ENCODE peak calls at places on chromosomes 3 and 15, in nine cellular contexts. H is heart left ventricle, N is body of pancreas, W is erythroblast, I is spleen, X is A549, A is gastrocnemius medialis, T is HepG2, V is prostate gland. E is an unnamed sample.

GRCh38 chr15:40921949-40922607 is 7.1 kb upstream of the DLL4 start:
- DNase-seq in H (no peak), N (no peak), W (no peak), I (no peak), X (no peak), A (no peak), T (no peak), V (no peak), E (no peak)

GRCh38 chr3:100261481-100261903 is 700 bp downstream of the TBC1D23 start:
- DNase-seq in H (no peak), N (no peak), W (peak; percentile 78), I (no peak), X (no peak), A (no peak), T (peak; percentile 43), V (no peak), E (no peak)

GRCh38 chr3:177753498-177754155 is 556.3 kb upstream of the TBL1XR1 start:
- DNase-seq in H (peak; percentile 73), N (peak; percentile 22), W (no peak), I (peak; percentile 79), X (no peak), A (no peak), T (no peak), V (no peak), E (peak; percentile 20)

GRCh38 chr15:93467327-93467726 is 378.3 kb upstream of the RGMA start:
- DNase-seq in H (peak; percentile 75), N (peak; percentile 56), W (no peak), I (no peak), X (no peak), A (peak; percentile 96), T (no peak), V (no peak), E (peak; percentile 41)

GRCh38 chr15:64854041-64854440 is 12.3 kb downstream of the PLEKHO2 start:
- DNase-seq in H (no peak), N (no peak), W (no peak), I (no peak), X (no peak), A (no peak), T (no peak), V (no peak), E (no peak)

GRCh38 chr15:47717036-47717611 is at the start of gene SEMA6D:
- DNase-seq in H (peak; percentile 89), N (peak; percentile 80), W (no peak), I (peak; percentile 77), X (peak; percentile 15), A (peak; percentile 79), T (peak; percentile 4), V (peak; percentile 79), E (peak; percentile 64)

GRCh38 chr3:80014576-80014975 is 246.8 kb upstream of the ROBO1 start:
- DNase-seq in H (no peak), N (no peak), W (no peak), I (no peak), X (no peak), A (no peak), T (no peak), V (no peak), E (no peak)

GRCh38 chr3:141795719-141796435 is 32.7 kb downstream of the GRK7 start:
- DNase-seq in H (no peak), N (peak; percentile 57), W (peak; percentile 74), I (peak; percentile 80), X (no peak), A (peak; percentile 19), T (no peak), V (peak; percentile 13), E (peak; percentile 36)

GRCh38 chr3:185688808-185689207 is 102.7 kb downstream of the SENP2 start:
- DNase-seq in H (no peak), N (peak; percentile 31), W (no peak), I (no peak), X (peak; percentile 84), A (no peak), T (peak; percentile 35), V (no peak), E (no peak)

GRCh38 chr3:149479621-149480325 is 5.3 kb downstream of the TM4SF4 start:
- DNase-seq in H (no peak), N (no peak), W (no peak), I (no peak), X (no peak), A (no peak), T (no peak), V (no peak), E (no peak)

GRCh38 chr15:41716864-41717263 is 56.7 kb downstream of the MGA start:
- DNase-seq in H (no peak), N (no peak), W (no peak), I (no peak), X (no peak), A (no peak), T (no peak), V (no peak), E (no peak)

GRCh38 chr3:104080228-104080627 is 1286.5 kb upstream of the ALCAM start:
- DNase-seq in H (no peak), N (no peak), W (no peak), I (no peak), X (no peak), A (no peak), T (no peak), V (no peak), E (no peak)

GRCh38 chr15:49855917-49856637 is 235.2 kb downstream of the DTWD1 start:
- DNase-seq in H (no peak), N (peak; percentile 20), W (no peak), I (no peak), X (no peak), A (no peak), T (no peak), V (no peak), E (peak; percentile 22)

GRCh38 chr3:13119471-13120220 is 46.4 kb upstream of the IQSEC1 start:
- DNase-seq in H (no peak), N (no peak), W (no peak), I (peak; percentile 52), X (no peak), A (no peak), T (no peak), V (no peak), E (no peak)

GRCh38 chr3:36060950-36061349 is 319.4 kb upstream of the STAC start:
- DNase-seq in H (no peak), N (no peak), W (no peak), I (no peak), X (peak; percentile 1), A (no peak), T (no peak), V (no peak), E (no peak)

GRCh38 chr3:122247087-122247824 is 63.8 kb downstream of the CASR start:
- DNase-seq in H (no peak), N (peak; percentile 39), W (no peak), I (peak; percentile 78), X (no peak), A (no peak), T (no peak), V (no peak), E (no peak)

DNA sequence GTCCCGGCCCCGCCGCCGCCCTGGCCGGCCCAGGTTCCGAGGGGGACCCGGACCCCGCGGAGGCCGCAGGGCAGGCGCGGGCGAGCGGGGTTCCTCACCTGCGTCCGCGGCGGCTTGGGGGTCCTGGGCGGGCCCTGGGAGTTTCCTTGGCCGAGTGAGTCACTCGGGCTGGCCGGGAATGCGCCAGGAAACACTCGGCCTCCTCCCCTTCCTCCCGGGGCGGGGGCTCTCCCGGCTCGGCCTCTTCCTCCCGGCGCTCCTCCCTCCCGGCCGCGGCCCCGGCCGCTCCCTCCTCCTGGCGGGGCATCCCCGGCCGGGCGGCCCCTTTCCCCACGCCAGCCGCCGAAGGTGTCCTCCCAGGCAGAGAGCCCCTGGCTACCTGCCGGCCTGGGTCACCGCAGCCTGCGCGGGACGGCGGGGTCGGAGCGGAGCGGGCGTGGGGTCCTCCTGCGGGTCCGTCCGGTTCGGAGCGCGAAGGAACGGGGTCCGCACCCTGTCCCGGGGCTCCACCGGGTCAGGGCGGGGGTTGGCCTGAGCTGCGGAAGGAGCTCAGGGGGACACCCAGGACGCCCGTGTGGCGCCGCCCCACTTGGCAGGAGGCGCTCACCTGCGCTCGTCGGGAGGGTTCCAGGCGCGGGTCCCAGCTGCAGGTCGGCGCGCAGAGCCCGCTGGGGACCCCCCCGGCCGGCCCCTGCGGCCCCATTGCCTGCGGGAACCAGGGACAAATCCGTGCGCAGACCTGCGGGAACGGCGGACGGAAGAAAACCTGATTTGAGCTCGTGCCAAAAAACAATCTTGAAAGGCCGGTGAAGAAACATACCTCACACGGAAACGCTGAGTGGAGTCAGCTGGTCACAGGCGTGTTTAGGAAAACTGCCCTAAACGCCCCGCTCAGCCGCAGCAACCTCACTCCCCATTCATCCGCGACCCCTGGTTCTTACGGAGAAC is at the start of gene CYFIP1:
- DNase-seq in H (peak; percentile 93), N (peak; percentile 92), W (no peak), I (peak; percentile 88), X (peak; percentile 96), A (peak; percentile 62), T (peak; percentile 68), V (peak; percentile 81), E (peak; percentile 66)
- TF ChIP-seq POLR2A in H (no peak), N (peak; percentile 78), W (no peak), I (no peak), X (peak; percentile 74), A (peak; percentile 54), T (peak; percentile 59), V (peak; percentile 44), E (peak; percentile 51)

GRCh38 chr3:188152660-188153497 is 1.1 kb upstream of the LPP start:
- DNase-seq in H (peak; percentile 63), N (peak; percentile 51), W (no peak), I (peak; percentile 82), X (peak; percentile 16), A (peak; percentile 60), T (no peak), V (peak; percentile 80), E (peak; percentile 23)
- TF ChIP-seq POLR2A in H (no peak), N (no peak), W (no peak), I (no peak), X (no peak), A (peak; percentile 30), T (no peak), V (no peak), E (no peak)

GRCh38 chr3:52301042-52301441 is 13.4 kb downstream of the GLYCTK start:
- DNase-seq in H (peak; percentile 20), N (no peak), W (no peak), I (no peak), X (no peak), A (no peak), T (no peak), V (no peak), E (no peak)
- TF ChIP-seq POLR2A in H (no peak), N (no peak), W (no peak), I (no peak), X (no peak), A (no peak), T (no peak), V (no peak), E (no peak)

GRCh38 chr3:17982211-17982880 is 239.9 kb upstream of the TBC1D5 start:
- DNase-seq in H (no peak), N (no peak), W (no peak), I (no peak), X (no peak), A (no peak), T (no peak), V (no peak), E (no peak)
- TF ChIP-seq POLR2A in H (no peak), N (no peak), W (no peak), I (no peak), X (no peak), A (no peak), T (no peak), V (no peak), E (no peak)

GRCh38 chr15:44738340-44738984 is 2.1 kb downstream of the TRIM69 start:
- DNase-seq in H (no peak), N (no peak), W (peak; percentile 40), I (no peak), X (peak; percentile 21), A (no peak), T (peak; percentile 47), V (no peak), E (no peak)
- TF ChIP-seq POLR2A in H (no peak), N (no peak), W (no peak), I (no peak), X (no peak), A (no peak), T (no peak), V (no peak), E (no peak)

GRCh38 chr15:25136119-25136518 is 181.3 kb downstream of the SNRPN start:
- DNase-seq in H (no peak), N (peak; percentile 10), W (no peak), I (no peak), X (no peak), A (no peak), T (peak; percentile 2), V (no peak), E (no peak)
- TF ChIP-seq POLR2A in H (no peak), N (no peak), W (no peak), I (no peak), X (no peak), A (no peak), T (no peak), V (no peak), E (no peak)

E was measured in tibial nerve.